ENCODE peak calls at places on chromosomes 2 and 18, in four cellular contexts. X, H, Q and K are unnamed samples.

GRCh38 chr18:8329186-8329771 is 280.0 kb upstream of the RAB12 start:
- DNase-seq in X (no peak), Q (no peak), H (peak; percentile 62), K (no peak)

GRCh38 chr2:141508806-141509595 is 621.8 kb downstream of the LRP1B start:
- DNase-seq in X (no peak), Q (no peak), H (no peak), K (no peak)

GRCh38 chr18:3851159-3851558 is 401.2 kb downstream of the TGIF1 start:
- DNase-seq in X (no peak), Q (no peak), H (no peak), K (no peak)

GRCh38 chr2:127324635-127325034 is 30.7 kb upstream of the ERCC3 start:
- DNase-seq in X (peak; percentile 25), H (peak; percentile 59), Q (peak; percentile 41), K (no peak)

GRCh38 chr18:27627927-27628326 is 442.8 kb upstream of the CHST9 start:
- DNase-seq in Q (no peak), H (no peak), X (no peak), K (peak; percentile 27)

GRCh38 chr2:67083978-67084377 is 313.2 kb upstream of the ETAA1 start:
- DNase-seq in H (no peak), X (no peak), Q (no peak), K (no peak)

GRCh38 chr18:59268722-59269562 is 4.3 kb downstream of the RAX start:
- DNase-seq in H (peak; percentile 13), Q (peak; percentile 37), X (peak; percentile 57), K (peak; percentile 84)

GRCh38 chr2:171531291-171531690 is 9.0 kb downstream of the CYBRD1 start:
- DNase-seq in H (no peak), Q (no peak), X (no peak), K (no peak)

GRCh38 chr2:99420751-99421299 is 69.0 kb downstream of the REV1 start:
- DNase-seq in H (no peak), X (no peak), Q (no peak), K (no peak)

GRCh38 chr2:122543815-122544214 is 788.4 kb downstream of the TSN start:
- DNase-seq in X (no peak), Q (no peak), H (no peak), K (no peak)

GRCh38 chr18:8261651-8262091 is 347.6 kb upstream of the RAB12 start:
- DNase-seq in X (no peak), Q (no peak), H (no peak), K (no peak)

GRCh38 chr2:209367091-209367747 is 56.6 kb upstream of the MAP2 start:
- DNase-seq in Q (no peak), H (no peak), X (no peak), K (no peak)
- TF ChIP-seq HMGXB4 in Q (no peak), H (no peak), X (no peak), K (no peak)

DNA sequence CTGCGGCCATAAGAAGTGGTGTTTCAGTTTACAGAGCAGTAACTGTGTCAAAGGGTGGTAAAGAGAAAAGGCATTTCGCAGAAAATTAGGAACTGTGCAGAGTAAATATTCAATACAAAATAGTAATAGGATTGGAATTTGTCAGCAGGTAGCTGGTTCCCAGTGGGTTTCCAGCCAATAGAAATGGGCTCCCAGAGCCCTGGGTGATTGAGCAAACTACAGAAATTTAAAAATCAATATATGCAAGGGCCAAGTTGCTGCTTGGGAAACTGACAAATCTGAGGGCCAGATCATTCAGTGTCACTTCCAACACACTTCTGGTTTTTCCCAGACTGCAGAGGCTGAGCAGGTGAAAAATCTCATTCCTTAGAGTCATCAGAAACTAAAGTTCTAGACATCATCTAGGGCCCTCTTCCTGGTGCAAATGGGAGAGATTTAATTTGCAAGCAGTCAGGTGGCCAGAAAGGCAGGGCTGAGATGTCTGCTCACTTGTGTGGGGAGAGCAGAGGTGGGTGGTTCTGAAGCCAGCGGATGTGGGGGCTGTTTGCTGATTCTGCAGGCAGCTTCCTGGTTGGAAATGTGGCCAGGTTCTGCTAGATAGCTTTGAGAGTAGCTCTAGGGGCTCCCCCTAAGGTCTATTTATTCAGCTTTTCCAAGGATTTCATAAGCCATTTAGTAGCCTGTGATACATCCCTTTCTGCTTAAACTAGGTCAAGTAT is 182.4 kb downstream of the NCK2 start:
- DNase-seq in H (peak; percentile 21), Q (no peak), X (no peak), K (no peak)
- TF ChIP-seq HMGXB4 in H (no peak), Q (no peak), X (no peak), K (no peak)

DNA sequence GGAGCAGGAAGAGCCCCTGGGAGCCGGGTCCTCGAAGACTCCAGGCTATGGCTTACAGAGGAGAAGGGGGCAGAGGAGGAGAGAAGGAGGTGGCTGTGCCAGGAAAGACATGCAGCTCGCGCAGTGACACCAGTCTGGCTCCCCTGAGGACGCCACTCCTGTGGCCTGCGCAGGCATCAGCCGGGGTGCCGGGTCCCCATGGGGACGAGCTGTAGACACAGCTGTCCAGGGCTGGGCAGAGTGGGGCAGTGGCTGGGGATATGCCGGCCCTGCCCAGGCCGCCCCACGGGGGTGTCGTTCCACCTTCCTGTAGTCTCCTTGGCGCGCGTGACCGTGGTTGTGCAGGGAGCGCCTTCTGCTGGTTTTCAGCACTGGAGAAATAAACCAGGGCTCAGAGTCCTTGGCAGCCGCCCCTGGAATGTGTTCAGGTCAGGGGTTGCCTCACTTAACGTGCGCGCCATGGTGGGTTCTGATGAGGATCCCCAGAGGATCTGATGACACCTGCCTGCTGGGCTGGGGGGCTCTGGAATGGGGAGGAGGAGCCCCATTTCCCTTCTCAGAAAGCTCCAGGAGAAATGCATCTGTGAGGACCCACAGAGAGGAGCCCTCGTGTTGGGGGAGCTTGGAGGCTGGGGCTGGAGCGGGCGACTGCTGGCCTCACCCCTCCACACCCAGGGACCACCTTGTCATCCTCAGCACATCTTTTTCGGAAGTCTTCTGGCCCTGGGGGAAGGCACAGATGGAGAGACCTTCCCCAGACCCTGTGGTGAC is 26.7 kb downstream of the RAMP1 start:
- DNase-seq in X (no peak), H (no peak), Q (no peak), K (no peak)
- TF ChIP-seq HMGXB4 in X (no peak), H (no peak), Q (no peak), K (no peak)

GRCh38 chr2:11573418-11574175 is 39.8 kb downstream of the GREB1 start:
- DNase-seq in X (no peak), Q (no peak), H (no peak), K (peak; percentile 43)
- TF ChIP-seq HMGXB4 in X (no peak), Q (no peak), H (no peak), K (no peak)

GRCh38 chr2:239626971-239627598 is 226.3 kb upstream of the HDAC4 start:
- DNase-seq in X (no peak), H (no peak), Q (no peak), K (no peak)

GRCh38 chr2:239625913-239626734 is 225.3 kb upstream of the HDAC4 start:
- DNase-seq in X (no peak), H (no peak), Q (no peak), K (no peak)

GRCh38 chr2:239629936-239630617 is 229.3 kb upstream of the HDAC4 start:
- DNase-seq in H (no peak), Q (no peak), X (no peak), K (no peak)

GRCh38 chr2:239634769-239635168 is 233.9 kb upstream of the HDAC4 start:
- DNase-seq in X (no peak), Q (no peak), H (no peak), K (no peak)

DNA sequence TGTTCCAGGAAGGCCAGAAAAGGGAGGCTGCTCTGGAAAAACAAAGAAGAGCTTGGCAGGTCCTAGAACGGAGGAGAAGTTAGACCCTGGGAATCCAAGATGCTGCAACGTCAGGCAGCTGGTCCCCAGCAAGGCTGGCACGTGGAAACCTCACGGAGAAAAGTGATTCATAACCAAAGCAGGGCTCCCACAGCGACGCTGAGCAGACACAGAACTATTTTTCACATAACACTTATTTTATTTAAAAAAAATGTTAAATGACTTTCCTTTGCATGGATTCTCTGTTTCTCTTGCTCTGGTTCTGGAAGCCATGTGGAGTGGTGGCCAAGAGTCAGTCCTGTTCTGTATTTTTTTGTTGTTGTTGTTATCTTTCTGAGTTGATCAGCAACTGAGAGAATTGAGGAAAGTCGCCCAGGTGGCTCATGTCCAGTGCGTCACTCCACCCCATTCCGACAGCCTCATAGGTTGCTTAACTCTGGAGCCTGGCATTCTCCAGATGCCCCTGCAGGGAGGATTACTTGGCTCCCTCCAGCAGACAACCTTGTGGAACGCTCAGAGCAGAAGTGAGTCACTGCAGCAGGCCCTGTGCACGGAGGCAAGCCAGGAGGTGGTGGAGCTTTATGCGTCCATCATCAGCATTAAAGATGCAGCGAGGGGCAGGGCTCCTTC is 229.9 kb upstream of the HDAC4 start:
- DNase-seq in X (peak; percentile 74), Q (no peak), H (no peak), K (no peak)
- TF ChIP-seq HMGXB4 in X (no peak), Q (no peak), H (no peak), K (no peak)

DNA sequence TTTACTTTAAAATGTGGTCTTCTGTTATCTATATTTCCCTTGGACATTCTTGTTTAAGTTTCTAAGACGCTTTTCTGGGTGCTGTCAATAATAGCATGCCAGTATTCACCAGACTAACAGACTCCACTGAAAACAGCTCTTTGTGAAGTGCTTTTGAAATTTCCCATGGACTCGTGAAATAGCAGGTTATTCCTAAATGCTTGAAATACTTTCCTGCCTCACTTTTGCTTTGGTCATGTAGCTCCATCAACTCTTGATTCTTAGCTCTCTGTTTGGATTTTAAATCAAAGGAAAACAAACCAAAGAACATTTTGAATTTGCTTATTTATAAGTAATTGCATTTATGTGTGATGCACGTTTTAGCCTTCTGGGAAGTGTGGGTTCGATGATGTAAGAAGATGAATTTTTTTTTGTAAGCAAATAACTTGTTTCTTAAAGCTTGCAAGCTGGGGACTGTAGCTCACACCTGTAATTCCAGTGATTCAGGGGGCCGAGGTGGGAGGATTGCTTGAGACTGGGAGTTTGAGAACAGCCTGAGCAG is 147.8 kb downstream of the WDSUB1 start:
- DNase-seq in H (no peak), Q (no peak), X (no peak), K (no peak)
- TF ChIP-seq HMGXB4 in H (no peak), Q (no peak), X (no peak), K (no peak)